ENCODE peak calls at places on chromosomes 16 and 17, in five cellular contexts. U is heart left ventricle, Y is GM23248, Z is ovary, M is right lobe of liver. W is an unnamed sample.

GRCh38 chr17:75069783-75070182 is 18.0 kb upstream of the SLC16A5 start:
- DNase-seq in U (no peak), Y (peak; percentile 56), Z (no peak), M (no peak), W (peak; percentile 55)

GRCh38 chr17:69012895-69013805 is 47.6 kb downstream of the ABCA9 start:
- DNase-seq in U (no peak), Y (peak; percentile 68), Z (no peak), M (no peak), W (no peak)

GRCh38 chr16:85165781-85166180 is 53.5 kb upstream of the CIBAR2 start:
- DNase-seq in U (peak; percentile 3), Y (no peak), Z (no peak), M (peak; percentile 27), W (no peak)

GRCh38 chr17:55693244-55694216 is 29.1 kb downstream of the TMEM100 start:
- DNase-seq in U (peak; percentile 35), Y (peak; percentile 67), Z (peak; percentile 49), M (peak; percentile 61), W (peak; percentile 53)

GRCh38 chr17:27511154-27511553 is 54.9 kb downstream of the KSR1 start:
- DNase-seq in U (no peak), Y (no peak), Z (no peak), M (no peak), W (no peak)

GRCh38 chr16:65500007-65500406 is 378.1 kb upstream of the CDH11 start:
- DNase-seq in U (no peak), Y (no peak), Z (no peak), M (no peak), W (no peak)

GRCh38 chr16:57618306-57619132 is 9.9 kb upstream of the ADGRG1 start:
- DNase-seq in U (no peak), Y (peak; percentile 25), Z (no peak), M (no peak), W (peak; percentile 34)

GRCh38 chr17:8420041-8420934 is 15.4 kb upstream of the NDEL1 start:
- DNase-seq in U (peak; percentile 79), Y (peak; percentile 59), Z (peak; percentile 54), M (peak; percentile 90), W (no peak)

GRCh38 chr17:918102-918740 is 61.4 kb downstream of the NXN start:
- DNase-seq in U (no peak), Y (peak; percentile 35), Z (no peak), M (no peak), W (no peak)

GRCh38 chr17:47235506-47235905 is 18.1 kb upstream of the ITGB3 start:
- DNase-seq in U (no peak), Y (no peak), Z (no peak), M (no peak), W (no peak)

DNA sequence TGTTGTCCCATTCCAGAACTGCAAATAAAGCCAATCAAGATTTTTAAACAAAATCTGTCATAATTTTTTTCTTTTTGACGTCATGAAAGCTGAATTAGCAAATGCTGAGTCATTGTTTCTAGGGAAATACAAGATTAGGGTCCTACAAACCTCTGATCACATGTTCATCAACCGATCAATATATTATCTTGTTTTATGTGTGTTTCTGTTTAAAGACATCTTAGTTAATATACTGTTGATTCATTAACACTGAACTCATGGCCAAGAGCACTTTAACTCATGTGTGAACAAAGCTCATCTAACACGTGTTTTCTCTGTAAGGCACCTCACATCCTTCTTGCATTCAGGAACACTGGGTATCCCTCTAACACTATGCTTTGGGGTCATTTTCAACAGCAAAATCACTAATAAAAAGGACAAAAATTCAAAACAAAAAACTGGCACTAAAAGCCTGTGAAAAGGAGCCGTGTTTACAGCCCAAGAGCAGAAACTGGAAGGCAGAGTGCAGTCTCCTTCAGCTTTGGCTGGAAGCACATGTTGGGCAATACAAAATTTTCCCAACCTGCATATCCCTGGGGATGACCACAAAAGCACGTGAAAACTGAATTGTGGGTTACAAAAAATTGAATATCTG is 102.5 kb downstream of the PARN start:
- DNase-seq in U (no peak), Y (peak; percentile 84), Z (peak; percentile 44), M (no peak), W (no peak)
- H3K27ac ChIP-seq in U (peak overlapping the region; percentile 48), Y (peak overlapping the region; percentile 77), Z (peak overlapping the region; percentile 73), M (peak overlapping the region; percentile 65), W (no peak overlapping the region)

DNA sequence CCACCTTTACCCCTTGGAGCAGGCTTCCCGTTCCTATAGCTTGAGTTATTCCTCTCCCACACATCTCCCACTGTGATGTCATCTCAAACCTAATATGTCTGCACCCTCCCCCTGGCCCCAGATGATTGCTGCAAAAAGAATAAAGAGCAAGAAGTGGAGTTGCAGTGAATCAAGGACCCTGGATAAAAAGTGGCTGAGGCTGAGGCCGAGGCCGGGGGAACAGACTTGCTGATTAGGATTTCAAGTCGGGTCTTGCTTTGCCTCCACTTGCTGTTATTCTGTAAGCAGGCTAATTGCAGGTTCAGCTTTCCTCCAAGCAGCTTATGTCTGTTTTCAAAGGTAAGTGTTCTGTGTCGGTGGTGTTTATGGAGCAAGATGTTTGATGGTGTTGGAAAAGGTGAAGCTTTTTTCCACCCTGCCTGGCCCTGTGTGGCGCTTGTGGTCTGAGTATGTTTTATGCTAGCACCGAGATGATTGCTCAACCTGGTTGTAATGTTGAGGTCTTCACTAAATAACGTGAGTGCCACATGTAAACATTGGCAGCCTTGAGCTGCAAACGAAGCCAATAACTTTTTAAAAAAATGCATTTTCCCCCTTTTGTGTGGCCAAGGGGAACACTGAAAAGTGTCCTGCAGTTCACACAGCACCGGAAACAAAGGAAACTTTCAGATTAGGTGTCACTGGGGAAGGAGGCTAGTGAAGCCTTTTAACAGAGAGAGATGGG is 15.4 kb downstream of the HS3ST3B1 start:
- DNase-seq in U (no peak), Y (no peak), Z (no peak), M (no peak), W (no peak)
- H3K4me1 ChIP-seq in U (peaks cover 25% of the 10 kb centered on the region), Y (peaks cover 12% of the 10 kb centered on the region), Z (no peaks in the 10 kb centered on the region), M (peaks cover 31% of the 10 kb centered on the region), W (no peaks in the 10 kb centered on the region)

GRCh38 chr16:11799509-11800384 is 2.7 kb upstream of the ZC3H7A start:
- DNase-seq in U (no peak), Y (no peak), Z (no peak), M (peak; percentile 14), W (no peak)
- H3K27ac ChIP-seq in U (peak overlapping the region; percentile 96), Y (no peak overlapping the region), Z (no peak overlapping the region), M (no peak overlapping the region), W (no peak overlapping the region)

GRCh38 chr17:17181666-17182600 is 24.2 kb downstream of the PLD6 start:
- DNase-seq in U (no peak), Y (no peak), Z (no peak), M (no peak), W (no peak)

GRCh38 chr17:17179371-17179827 is 26.7 kb downstream of the PLD6 start:
- DNase-seq in U (no peak), Y (no peak), Z (no peak), M (no peak), W (no peak)

GRCh38 chr17:17180741-17181525 is 25.2 kb downstream of the PLD6 start:
- DNase-seq in U (peak; percentile 76), Y (no peak), Z (no peak), M (no peak), W (no peak)

GRCh38 chr17:17182601-17183136 is 23.5 kb downstream of the PLD6 start:
- DNase-seq in U (no peak), Y (no peak), Z (no peak), M (no peak), W (no peak)

DNA sequence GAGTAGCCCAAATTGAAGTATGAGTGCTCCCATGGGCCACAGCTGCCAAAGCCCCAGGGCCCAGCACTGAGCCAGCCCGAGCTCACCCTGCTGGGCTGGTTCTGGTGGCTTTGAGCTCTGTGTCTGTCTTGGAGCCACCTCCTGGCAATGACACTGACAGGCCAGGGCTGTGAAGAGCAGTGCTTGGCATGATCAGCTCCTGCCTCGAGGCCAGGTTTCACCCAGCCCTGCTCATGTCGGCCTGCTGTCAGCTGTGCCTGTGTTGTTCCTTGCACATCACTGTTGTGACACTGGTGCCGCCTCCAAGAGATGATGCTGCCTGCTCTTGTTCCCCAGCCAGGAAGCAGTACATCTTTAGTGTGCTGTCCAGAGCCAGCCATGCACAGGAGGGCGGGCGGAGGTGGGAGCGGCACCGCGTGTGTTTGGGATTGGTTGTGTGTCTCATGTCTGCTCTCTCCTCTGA is 26.0 kb downstream of the PLD6 start:
- DNase-seq in U (peak; percentile 76), Y (no peak), Z (no peak), M (no peak), W (no peak)
- H3K4me1 ChIP-seq in U (peaks cover 62% of the 10 kb centered on the region), Y (no peaks in the 10 kb centered on the region), Z (no peaks in the 10 kb centered on the region), M (no peaks in the 10 kb centered on the region), W (no peaks in the 10 kb centered on the region)

GRCh38 chr16:3155972-3156371 is 21.1 kb downstream of the ZNF213 start:
- DNase-seq in U (no peak), Y (no peak), Z (no peak), M (no peak), W (no peak)

GRCh38 chr16:3158498-3159314 is 23.9 kb downstream of the ZNF213 start:
- DNase-seq in U (peak; percentile 83), Y (peak; percentile 90), Z (peak; percentile 89), M (peak; percentile 93), W (peak; percentile 95)

GRCh38 chr16:3155181-3155580 is 20.4 kb downstream of the ZNF213 start:
- DNase-seq in U (no peak), Y (no peak), Z (no peak), M (no peak), W (no peak)

GRCh38 chr16:3158014-3158497 is 23.2 kb downstream of the ZNF213 start:
- DNase-seq in U (peak; percentile 42), Y (peak; percentile 60), Z (no peak), M (no peak), W (no peak)

DNA sequence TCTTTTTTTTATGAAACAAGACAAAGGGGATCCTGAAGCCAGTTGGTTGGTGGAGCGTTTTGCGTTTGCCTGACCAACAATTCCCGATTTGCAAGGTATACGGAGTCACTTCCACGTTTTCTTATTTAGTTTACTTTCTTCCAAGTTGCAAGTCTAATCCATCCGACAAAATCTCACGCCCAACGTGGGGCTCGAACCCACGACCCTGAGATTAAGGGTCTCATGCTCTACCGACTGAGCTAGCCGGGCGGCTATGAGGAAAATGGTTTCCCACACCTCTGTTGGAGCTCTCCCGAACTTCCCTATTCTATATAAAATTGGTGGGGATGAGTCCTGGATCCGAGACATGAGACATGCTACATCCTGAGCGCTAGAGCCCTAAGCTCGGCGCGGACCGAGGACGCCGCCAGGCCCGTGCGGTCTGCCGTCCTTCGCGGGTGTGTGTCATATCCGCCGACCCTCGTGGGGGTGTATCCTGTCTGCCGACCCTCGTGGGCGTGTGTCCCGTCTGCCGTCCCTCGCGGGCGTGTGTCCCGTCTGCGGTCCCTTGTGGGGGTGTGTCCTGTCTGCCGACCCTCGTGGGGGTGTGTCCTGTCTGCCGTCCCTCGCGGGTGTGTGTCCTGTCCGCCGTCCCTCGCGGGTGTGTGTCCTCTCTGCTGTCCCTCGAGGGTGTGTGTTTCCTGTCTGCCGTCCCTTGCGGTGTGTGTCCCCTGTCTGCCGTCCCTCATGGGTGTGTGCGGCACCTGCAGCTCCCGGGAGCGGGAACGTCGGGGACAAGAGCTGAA is 22.6 kb downstream of the ZNF213 start:
- DNase-seq in U (peak; percentile 57), Y (peak; percentile 89), Z (peak; percentile 70), M (no peak), W (no peak)
- H3K27ac ChIP-seq in U (peak overlapping the region; percentile 94), Y (peak overlapping the region; percentile 15), Z (peak overlapping the region; percentile 78), M (peak overlapping the region; percentile 76), W (peak overlapping the region; percentile 86)

DNA sequence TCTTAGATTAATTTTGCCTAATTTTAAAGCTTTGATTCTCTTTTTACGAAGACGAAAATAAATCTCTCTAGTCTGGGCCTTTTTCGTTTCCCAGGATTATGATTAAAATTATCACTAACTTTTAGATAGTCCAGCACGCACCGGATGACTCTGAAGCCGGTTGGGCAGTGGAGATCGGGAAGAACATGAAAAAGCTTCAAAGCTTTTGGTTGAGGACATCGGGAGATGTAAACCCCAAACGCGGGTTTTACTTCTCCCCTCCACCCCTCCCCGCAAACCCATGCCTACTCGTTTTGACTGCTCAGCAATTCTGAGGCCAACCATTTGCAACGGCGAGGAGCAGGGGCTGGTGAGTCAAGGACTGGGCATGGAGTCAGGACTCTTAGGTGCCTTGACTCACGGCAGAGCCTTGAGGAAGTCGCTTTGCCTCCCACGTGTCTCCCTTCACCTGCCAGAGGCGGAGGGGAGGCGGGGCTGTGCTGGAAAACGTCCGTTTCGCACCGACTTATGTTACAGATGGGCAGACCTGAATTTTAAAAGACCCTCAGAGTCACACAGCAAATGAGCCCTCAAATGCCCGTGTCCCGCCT is 989 bp upstream of the DUSP14 start:
- DNase-seq in U (peak; percentile 63), Y (peak; percentile 99), Z (peak; percentile 84), M (no peak), W (peak; percentile 87)
- H3K4me1 ChIP-seq in U (peaks cover 33% of the 10 kb centered on the region), Y (peaks cover 38% of the 10 kb centered on the region), Z (peaks cover 1% of the 10 kb centered on the region), M (peaks cover 20% of the 10 kb centered on the region), W (no peaks in the 10 kb centered on the region)